ENCODE peak calls at places on chromosomes 1 and 21, in six cellular contexts. One of them, this sample, is unnamed. For H3K9me3, the result is how much of the 10 kb centered on the place peaks cover.

GRCh38 chr21:42535602-42536171 is 22.0 kb downstream of the SLC37A1 start:
- DNase-seq in trophoblast cell: no peak
- DNase-seq in IMR-90: no peak
- DNase-seq in H9: no peak
- DNase-seq in neuronal stem cell: no peak
- DNase-seq in H1: no peak
- DNase-seq in this sample: no peak

GRCh38 chr1:19484793-19485361 is 462 bp downstream of the CAPZB start:
- DNase-seq in IMR-90: no peak
- DNase-seq in H9: peak
- DNase-seq in neuronal stem cell: no peak
- DNase-seq in H1: no peak
- DNase-seq in trophoblast cell: no peak
- DNase-seq in this sample: peak

GRCh38 chr1:205826407-205826806 is 13.4 kb upstream of the SLC41A1 start:
- DNase-seq in H1: no peak
- DNase-seq in H9: no peak
- DNase-seq in trophoblast cell: no peak
- DNase-seq in neuronal stem cell: no peak
- DNase-seq in IMR-90: no peak
- DNase-seq in this sample: no peak

GRCh38 chr1:30611741-30612309 is 111.6 kb downstream of the MATN1 start:
- DNase-seq in IMR-90: no peak
- DNase-seq in H1: no peak
- DNase-seq in trophoblast cell: no peak
- DNase-seq in H9: no peak
- DNase-seq in neuronal stem cell: peak
- DNase-seq in this sample: no peak

GRCh38 chr21:42615924-42616323 is 37.5 kb upstream of the PDE9A start:
- DNase-seq in H1: no peak
- DNase-seq in H9: no peak
- DNase-seq in neuronal stem cell: no peak
- DNase-seq in trophoblast cell: no peak
- DNase-seq in IMR-90: no peak
- DNase-seq in this sample: no peak

GRCh38 chr21:26115346-26115745 is 55.2 kb downstream of the APP start:
- DNase-seq in neuronal stem cell: no peak
- DNase-seq in trophoblast cell: no peak
- DNase-seq in H1: no peak
- DNase-seq in H9: no peak
- DNase-seq in IMR-90: no peak
- DNase-seq in this sample: no peak

GRCh38 chr1:246569248-246570238 is 3.3 kb downstream of the CNST start:
- DNase-seq in H9: no peak
- DNase-seq in neuronal stem cell: no peak
- DNase-seq in IMR-90: peak
- DNase-seq in H1: no peak
- DNase-seq in trophoblast cell: no peak
- DNase-seq in this sample: peak

GRCh38 chr1:63073530-63074306 is 248.6 kb upstream of the FOXD3 start:
- DNase-seq in IMR-90: no peak
- DNase-seq in neuronal stem cell: peak
- DNase-seq in H9: peak
- DNase-seq in H1: no peak
- DNase-seq in trophoblast cell: no peak
- DNase-seq in this sample: no peak

GRCh38 chr21:32515869-32516268 is 69.5 kb downstream of the TCP10L start:
- DNase-seq in H1: no peak
- DNase-seq in IMR-90: peak
- DNase-seq in trophoblast cell: no peak
- DNase-seq in H9: no peak
- DNase-seq in neuronal stem cell: no peak
- DNase-seq in this sample: no peak

GRCh38 chr1:39639333-39640130 is at the start of gene HEYL:
- DNase-seq in H9: peak
- DNase-seq in trophoblast cell: no peak
- DNase-seq in IMR-90: peak
- DNase-seq in neuronal stem cell: peak
- DNase-seq in H1: peak
- DNase-seq in this sample: peak

GRCh38 chr1:205423248-205423647 is 1.4 kb upstream of the LEMD1 start:
- DNase-seq in H1: no peak
- DNase-seq in neuronal stem cell: no peak
- DNase-seq in H9: no peak
- DNase-seq in IMR-90: no peak
- DNase-seq in trophoblast cell: no peak
- DNase-seq in this sample: no peak

GRCh38 chr1:74412244-74412643 is 100.2 kb downstream of the LRRC53 start:
- DNase-seq in H1: no peak
- DNase-seq in trophoblast cell: no peak
- DNase-seq in IMR-90: peak
- DNase-seq in neuronal stem cell: no peak
- DNase-seq in H9: no peak
- DNase-seq in this sample: no peak

GRCh38 chr1:11531943-11532342 is 53.0 kb downstream of the DISP3 start:
- DNase-seq in trophoblast cell: no peak
- DNase-seq in H9: no peak
- DNase-seq in H1: no peak
- DNase-seq in neuronal stem cell: no peak
- DNase-seq in IMR-90: no peak
- DNase-seq in this sample: no peak

GRCh38 chr1:21814981-21815583 is 3.0 kb downstream of the LDLRAD2 start:
- DNase-seq in IMR-90: no peak
- DNase-seq in H1: no peak
- DNase-seq in H9: no peak
- DNase-seq in neuronal stem cell: no peak
- DNase-seq in trophoblast cell: no peak
- DNase-seq in this sample: no peak

GRCh38 chr1:155454096-155454495 is 108.5 kb downstream of the ASH1L start:
- DNase-seq in trophoblast cell: peak
- DNase-seq in H9: no peak
- DNase-seq in H1: no peak
- DNase-seq in neuronal stem cell: no peak
- DNase-seq in IMR-90: peak
- DNase-seq in this sample: no peak

GRCh38 chr1:54681396-54681795 is 34.3 kb upstream of the TTC4 start:
- DNase-seq in trophoblast cell: peak
- DNase-seq in IMR-90: peak
- DNase-seq in neuronal stem cell: no peak
- DNase-seq in H9: no peak
- DNase-seq in H1: no peak
- DNase-seq in this sample: peak

GRCh38 chr1:46157916-46158311 is 17.0 kb upstream of the TSPAN1 start:
- DNase-seq in trophoblast cell: no peak
- DNase-seq in neuronal stem cell: no peak
- DNase-seq in H9: no peak
- DNase-seq in H1: no peak
- DNase-seq in IMR-90: no peak
- DNase-seq in this sample: no peak

GRCh38 chr1:183052861-183053260 is 29.6 kb downstream of the LAMC1 start:
- DNase-seq in H1: no peak
- DNase-seq in neuronal stem cell: no peak
- DNase-seq in IMR-90: no peak
- DNase-seq in H9: no peak
- DNase-seq in trophoblast cell: no peak
- DNase-seq in this sample: no peak

GRCh38 chr1:20153000-20153418 is 13.9 kb downstream of the PLA2G2F start:
- DNase-seq in trophoblast cell: no peak
- DNase-seq in neuronal stem cell: no peak
- DNase-seq in IMR-90: no peak
- DNase-seq in H9: peak
- DNase-seq in H1: no peak
- DNase-seq in this sample: no peak

GRCh38 chr1:66265796-66266195 is 268.2 kb upstream of the SGIP1 start:
- DNase-seq in trophoblast cell: no peak
- DNase-seq in H1: no peak
- DNase-seq in IMR-90: no peak
- DNase-seq in H9: no peak
- DNase-seq in neuronal stem cell: no peak
- DNase-seq in this sample: peak

GRCh38 chr1:9417695-9418094 is 121.6 kb upstream of the SLC25A33 start:
- DNase-seq in H1: no peak
- DNase-seq in H9: no peak
- DNase-seq in neuronal stem cell: no peak
- DNase-seq in trophoblast cell: no peak
- DNase-seq in IMR-90: no peak
- DNase-seq in this sample: no peak

GRCh38 chr1:158093376-158093775 is 87.3 kb upstream of the CD1D start:
- DNase-seq in IMR-90: no peak
- DNase-seq in trophoblast cell: no peak
- DNase-seq in neuronal stem cell: no peak
- DNase-seq in H9: no peak
- DNase-seq in H1: no peak
- DNase-seq in this sample: no peak

DNA sequence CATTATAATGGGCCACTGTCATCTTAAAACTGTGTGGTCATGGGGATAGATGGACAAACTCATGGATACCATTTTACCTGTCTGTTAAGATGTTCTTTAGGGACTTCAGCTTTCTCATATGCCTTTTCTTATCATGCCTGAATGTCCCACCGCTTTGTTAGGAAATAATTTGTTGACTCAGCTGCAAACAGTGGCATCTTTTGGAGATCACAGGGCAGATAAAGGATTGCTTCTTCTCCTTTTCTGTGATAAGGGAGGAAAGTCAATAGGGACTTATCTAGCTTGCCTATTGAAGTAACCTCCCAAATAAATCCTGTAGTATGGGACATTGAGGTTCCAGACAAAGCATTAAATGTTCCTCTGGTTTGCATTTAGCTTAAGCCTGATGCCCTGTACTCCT is 79.8 kb upstream of the KIAA0040 start:
- DNase-seq in trophoblast cell: no peak
- DNase-seq in H1: no peak
- DNase-seq in neuronal stem cell: no peak
- DNase-seq in H9: no peak
- DNase-seq in IMR-90: no peak
- DNase-seq in this sample: no peak
- H2BK120ac ChIP-seq in trophoblast cell: peak
- H2BK120ac ChIP-seq in H1: no peak
- H2BK120ac ChIP-seq in neuronal stem cell: no peak
- H2BK120ac ChIP-seq in H9: no peak
- H2BK120ac ChIP-seq in IMR-90: no peak
- H2BK120ac ChIP-seq in this sample: no peak

DNA sequence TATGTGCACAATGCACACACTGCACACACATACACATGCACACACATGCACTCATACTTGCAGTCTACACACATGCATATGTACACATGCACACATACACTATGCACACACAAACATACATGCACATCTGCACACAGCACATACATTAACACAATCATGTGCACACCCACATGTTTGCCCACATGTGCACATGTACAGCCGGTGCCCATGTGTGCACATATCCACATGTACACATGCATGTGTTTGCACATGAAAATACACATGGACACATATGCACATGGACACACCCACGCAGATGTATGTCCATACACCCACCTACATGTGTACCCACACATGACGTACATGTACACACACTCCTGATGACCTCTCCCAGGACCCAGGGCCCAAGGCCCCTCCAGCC is 105.1 kb upstream of the ACTRT2 start:
- DNase-seq in IMR-90: no peak
- DNase-seq in H1: no peak
- DNase-seq in neuronal stem cell: no peak
- DNase-seq in trophoblast cell: no peak
- DNase-seq in H9: no peak
- DNase-seq in this sample: no peak
- H3K9me3 ChIP-seq in IMR-90: half or more
- H3K9me3 ChIP-seq in H1: half or more
- H3K9me3 ChIP-seq in neuronal stem cell: under half
- H3K9me3 ChIP-seq in trophoblast cell: under half
- H3K9me3 ChIP-seq in H9: half or more
- H3K9me3 ChIP-seq in this sample: under half

DNA sequence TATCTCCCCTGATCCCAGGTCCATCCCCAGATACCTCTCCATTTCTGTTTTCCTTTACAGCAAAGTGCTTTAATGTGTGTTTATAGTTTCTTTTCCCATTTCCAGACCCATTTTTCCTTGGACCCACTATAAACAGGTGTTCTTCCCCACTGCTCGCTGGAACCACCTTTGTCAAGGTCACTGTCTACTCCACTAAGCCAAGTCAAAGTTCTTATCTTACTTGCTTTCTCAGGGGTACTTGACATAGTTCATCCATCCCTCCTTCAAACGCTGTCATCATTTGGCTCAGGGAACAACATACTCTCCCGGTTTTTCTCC is 8.3 kb downstream of the SLAMF1 start:
- DNase-seq in IMR-90: no peak
- DNase-seq in trophoblast cell: no peak
- DNase-seq in H1: no peak
- DNase-seq in neuronal stem cell: no peak
- DNase-seq in H9: no peak
- DNase-seq in this sample: no peak
- H2BK120ac ChIP-seq in IMR-90: no peak
- H2BK120ac ChIP-seq in trophoblast cell: peak
- H2BK120ac ChIP-seq in H1: no peak
- H2BK120ac ChIP-seq in neuronal stem cell: no peak
- H2BK120ac ChIP-seq in H9: no peak
- H2BK120ac ChIP-seq in this sample: peak

GRCh38 chr1:118988186-118989005 is at the start of gene TBX15:
- DNase-seq in IMR-90: no peak
- DNase-seq in trophoblast cell: no peak
- DNase-seq in H1: no peak
- DNase-seq in H9: peak
- DNase-seq in neuronal stem cell: no peak
- DNase-seq in this sample: peak

GRCh38 chr1:118989006-118989736 is 1.0 kb upstream of the TBX15 start:
- DNase-seq in H1: no peak
- DNase-seq in neuronal stem cell: no peak
- DNase-seq in trophoblast cell: no peak
- DNase-seq in H9: peak
- DNase-seq in IMR-90: no peak
- DNase-seq in this sample: peak

GRCh38 chr1:118990513-118991131 is 2.5 kb upstream of the TBX15 start:
- DNase-seq in neuronal stem cell: no peak
- DNase-seq in trophoblast cell: no peak
- DNase-seq in H9: no peak
- DNase-seq in IMR-90: no peak
- DNase-seq in H1: no peak
- DNase-seq in this sample: no peak

GRCh38 chr1:118991448-118991847 is 3.3 kb upstream of the TBX15 start:
- DNase-seq in trophoblast cell: no peak
- DNase-seq in neuronal stem cell: no peak
- DNase-seq in H1: no peak
- DNase-seq in IMR-90: no peak
- DNase-seq in H9: peak
- DNase-seq in this sample: no peak

DNA sequence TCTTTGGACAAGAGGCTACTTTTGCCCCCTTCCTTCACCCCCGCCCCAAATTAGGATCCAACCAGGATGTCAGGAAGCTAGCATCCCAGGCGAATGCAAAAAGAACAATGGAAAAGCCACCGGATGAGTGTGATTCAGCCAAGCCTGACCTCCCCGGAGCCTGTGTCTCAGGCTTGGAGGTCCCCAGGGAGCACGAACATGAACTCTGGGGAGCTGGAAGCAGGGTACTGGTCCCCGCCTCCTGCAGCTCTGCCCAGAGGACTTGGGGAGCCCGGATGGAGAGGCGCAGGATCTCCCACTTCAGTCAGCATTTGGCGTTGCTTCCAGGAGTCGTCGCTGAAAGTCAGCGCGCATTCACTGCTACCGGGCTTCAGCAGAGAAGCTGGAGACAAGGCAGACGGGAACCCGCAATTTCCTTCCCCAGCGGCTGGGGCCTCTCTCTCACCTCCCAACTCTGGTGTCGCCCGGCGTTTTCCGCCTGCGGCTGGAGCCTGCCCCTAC is 1.8 kb upstream of the TBX15 start:
- DNase-seq in IMR-90: no peak
- DNase-seq in H9: peak
- DNase-seq in neuronal stem cell: peak
- DNase-seq in H1: no peak
- DNase-seq in trophoblast cell: no peak
- DNase-seq in this sample: no peak
- H3K9me3 ChIP-seq in IMR-90: under half
- H3K9me3 ChIP-seq in H9: under half
- H3K9me3 ChIP-seq in neuronal stem cell: under half
- H3K9me3 ChIP-seq in H1: under half
- H3K9me3 ChIP-seq in trophoblast cell: under half
- H3K9me3 ChIP-seq in this sample: under half